ENCODE peak calls at places on chromosomes 5 and 9, in four cellular contexts. Y is stimulated activated CD4-positive, alpha-beta T cell treated with anti-CD3 and anti-CD28 coated beads, Interleukin-2, amount 100 ng/mL, for 4 hours; Z is NCI-H1105; C is endodermal cell. G is an unnamed sample.

GRCh38 chr5:123090641-123091257 is 1.7 kb downstream of the PRDM6 start:
- DNase-seq in Y (no peak), Z (no peak), C (peak), G (no peak)

GRCh38 chr5:12023614-12024241 is 119.5 kb upstream of the CTNND2 start:
- DNase-seq in Y (no peak), Z (peak), C (no peak), G (no peak)

GRCh38 chr5:170861855-170862766 is at the start of gene RANBP17:
- DNase-seq in Y (no peak), Z (no peak), C (peak), G (peak)

GRCh38 chr5:33649801-33650482 is 209.2 kb downstream of the TARS1 start:
- DNase-seq in Y (no peak), Z (no peak), C (no peak), G (peak)

GRCh38 chr9:73023025-73023541 is 70.2 kb upstream of the ALDH1A1 start:
- DNase-seq in Y (peak), Z (no peak), C (peak), G (peak)

GRCh38 chr5:164433471-164433870 is 928.1 kb downstream of the MAT2B start:
- DNase-seq in Y (no peak), Z (no peak), C (no peak), G (no peak)

GRCh38 chr5:8906303-8906967 is 639.4 kb downstream of the SEMA5A start:
- DNase-seq in Y (no peak), Z (no peak), C (no peak), G (peak)

GRCh38 chr5:148910686-148911361 is 84.4 kb downstream of the ADRB2 start:
- DNase-seq in Y (no peak), Z (no peak), C (peak), G (peak)

GRCh38 chr5:58671155-58671554 is 88.3 kb downstream of the RAB3C start:
- DNase-seq in Y (no peak), Z (no peak), C (no peak), G (no peak)

GRCh38 chr5:87007737-87008136 is 259.9 kb upstream of the RASA1 start:
- DNase-seq in Y (no peak), Z (no peak), C (no peak), G (no peak)

GRCh38 chr5:143898381-143898780 is 86.4 kb downstream of the HMHB1 start:
- DNase-seq in Y (no peak), Z (no peak), C (no peak), G (no peak)

GRCh38 chr9:133726401-133727276 is 11.5 kb downstream of the SARDH start:
- DNase-seq in Y (peak), Z (peak), C (peak), G (no peak)

GRCh38 chr5:78591227-78591626 is 57.3 kb downstream of the LHFPL2 start:
- DNase-seq in Y (no peak), Z (no peak), C (no peak), G (peak)

GRCh38 chr5:78758169-78758839 is 109.7 kb upstream of the LHFPL2 start:
- DNase-seq in Y (no peak), Z (no peak), C (no peak), G (no peak)

GRCh38 chr5:153088538-153088937 is 401.9 kb upstream of the GRIA1 start:
- DNase-seq in Y (no peak), Z (no peak), C (no peak), G (no peak)

GRCh38 chr5:38533286-38534121 is 22.9 kb downstream of the LIFR start:
- DNase-seq in Y (no peak), Z (no peak), C (no peak), G (no peak)